ENCODE peak calls at places on chromosomes 12 and 14, in nine cellular contexts. Q, J, F, D, H, K, R, C and U are unnamed samples.

GRCh38 chr14:32711103-32711680 is 227.5 kb upstream of the NPAS3 start:
- DNase-seq in C (no peak), F (peak), D (peak), R (no peak), H (peak), K (peak), J (no peak), Q (peak), U (no peak)

GRCh38 chr12:104669851-104670337 is 213.1 kb downstream of the CHST11 start:
- DNase-seq in D (peak), K (peak), R (no peak), F (peak), H (no peak), C (no peak), J (peak), Q (peak), U (peak)

GRCh38 chr12:46110220-46110700 is 119.9 kb upstream of the SCAF11 start:
- DNase-seq in D (no peak), R (no peak), H (no peak), Q (no peak), F (no peak), C (no peak), J (peak), K (no peak), U (peak)

GRCh38 chr14:44149597-44149996 is 357.5 kb downstream of the FSCB start:
- DNase-seq in F (peak), Q (peak), H (peak), C (no peak), K (no peak), J (no peak), R (no peak), D (peak), U (no peak)

GRCh38 chr14:65502676-65503124 is 90.2 kb downstream of the FUT8 start:
- DNase-seq in C (no peak), D (peak), H (no peak), K (peak), F (peak), R (peak), Q (peak), J (no peak), U (no peak)

GRCh38 chr14:32259368-32260013 is 56.4 kb upstream of the RNU6-8 start:
- DNase-seq in R (peak), H (no peak), K (peak), Q (peak), J (no peak), C (no peak), D (peak), F (peak), U (no peak)

GRCh38 chr12:105436636-105437035 is 106.1 kb downstream of the C12orf75 start:
- DNase-seq in K (no peak), H (no peak), R (no peak), J (no peak), C (no peak), Q (no peak), D (no peak), F (no peak), U (no peak)

GRCh38 chr14:64764641-64765520 is 60.7 kb downstream of the PLEKHG3 start:
- DNase-seq in C (no peak), J (peak), F (peak), K (peak), H (peak), R (peak), D (peak), Q (no peak), U (peak)

GRCh38 chr12:121465921-121466799 is 66.2 kb downstream of the RNF34 start:
- DNase-seq in C (no peak), D (peak), F (peak), R (no peak), Q (peak), J (peak), H (peak), K (no peak), U (peak)

GRCh38 chr14:95533391-95533821 is 1.4 kb upstream of the GLRX5 start:
- DNase-seq in K (peak), Q (no peak), F (peak), D (peak), C (no peak), H (no peak), J (no peak), R (no peak), U (no peak)

GRCh38 chr12:13539051-13539450 is 342.5 kb downstream of the EMP1 start:
- DNase-seq in R (no peak), Q (no peak), C (no peak), J (no peak), D (no peak), H (no peak), K (no peak), F (no peak), U (no peak)

GRCh38 chr12:82838827-82839226 is 152.1 kb downstream of the TMTC2 start:
- DNase-seq in F (no peak), C (no peak), K (peak), Q (no peak), H (no peak), D (no peak), R (no peak), J (no peak), U (no peak)

DNA sequence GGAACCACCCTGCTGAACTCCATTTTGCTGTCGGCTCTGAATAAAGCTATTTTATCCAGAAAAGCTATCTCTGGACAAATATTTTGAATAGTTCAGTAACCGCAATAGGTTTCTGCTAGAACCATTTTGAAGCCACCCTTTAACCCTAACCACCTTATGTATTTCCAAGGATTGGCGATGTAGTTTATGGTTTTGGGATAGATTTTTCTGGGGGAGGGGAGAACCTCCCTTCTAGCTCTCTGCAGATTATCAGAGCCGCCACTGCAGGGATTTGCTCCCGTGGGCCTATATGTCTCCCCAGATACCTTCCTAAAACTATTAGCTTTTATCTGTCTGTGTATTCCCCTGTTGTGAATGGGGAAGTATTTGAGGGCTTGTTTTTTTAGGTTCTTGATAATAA is 1.8 kb upstream of the TUBA1B start:
- DNase-seq in C (no peak), Q (no peak), J (no peak), F (no peak), D (no peak), K (peak), H (no peak), R (no peak), U (no peak)
- TF ChIP-seq CTCF in C (no peak), Q (no peak), J (no peak), F (no peak), D (no peak), K (no peak), H (no peak), R (no peak), U (no peak)

GRCh38 chr14:93337143-93337753 is 4.4 kb upstream of the BTBD7 start:
- DNase-seq in H (no peak), D (no peak), R (no peak), C (no peak), F (no peak), Q (no peak), K (no peak), J (no peak), U (no peak)
- TF ChIP-seq CTCF in H (no peak), D (no peak), R (no peak), C (no peak), F (no peak), Q (no peak), K (no peak), J (no peak), U (no peak)

DNA sequence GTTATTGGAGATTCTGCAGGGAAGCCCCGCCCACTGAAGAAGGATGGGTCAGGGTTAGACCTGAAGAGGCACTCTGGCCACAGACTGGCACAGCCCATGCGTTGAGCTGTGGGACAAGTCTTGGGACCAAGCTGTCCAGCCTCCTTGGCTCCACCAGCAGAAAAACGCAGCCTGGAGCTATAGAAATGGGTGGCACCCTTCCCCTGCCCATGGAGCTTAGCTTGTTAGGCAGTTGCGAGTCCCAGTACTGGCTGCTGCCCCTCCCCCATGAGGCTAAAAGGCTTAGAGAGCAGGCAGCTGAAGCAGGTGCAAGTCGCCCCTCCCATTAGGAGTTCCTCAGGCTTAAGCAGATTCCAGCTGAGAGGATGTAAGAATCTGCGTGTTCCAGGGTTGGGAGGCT is 1124.0 kb upstream of the TMEM132C start:
- DNase-seq in F (no peak), R (no peak), Q (no peak), J (no peak), C (no peak), D (no peak), H (no peak), K (no peak), U (no peak)
- TF ChIP-seq CTCF in F (no peak), R (no peak), Q (no peak), J (no peak), C (no peak), D (no peak), H (no peak), K (no peak), U (no peak)

DNA sequence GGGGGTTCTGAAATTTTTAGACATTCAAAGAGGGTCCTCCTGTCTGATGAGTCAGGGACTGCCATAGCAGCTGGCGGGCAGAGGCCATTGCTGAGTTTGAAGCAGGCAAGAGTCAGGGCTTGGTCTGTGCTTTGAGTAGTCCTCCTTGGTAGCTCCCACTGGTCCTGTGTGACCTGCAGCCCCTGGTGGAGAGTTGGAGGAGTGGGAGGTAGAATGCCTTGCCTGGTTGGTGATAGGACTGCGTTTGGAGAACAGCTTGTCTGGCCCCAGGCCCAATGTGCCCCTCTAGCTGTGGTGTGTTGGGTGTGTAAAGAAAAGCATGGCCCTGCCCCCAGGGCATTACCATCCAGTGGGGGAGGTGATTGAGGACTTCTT is 116.7 kb downstream of the BEGAIN start:
- DNase-seq in F (no peak), R (no peak), J (no peak), D (no peak), Q (no peak), K (no peak), C (no peak), H (no peak), U (no peak)
- TF ChIP-seq CTCF in F (no peak), R (peak), J (no peak), D (no peak), Q (no peak), K (no peak), C (no peak), H (no peak), U (no peak)

GRCh38 chr12:103586132-103586531 is 941 bp upstream of the STAB2 start:
- DNase-seq in C (no peak), K (peak), J (no peak), Q (no peak), R (no peak), H (no peak), F (no peak), D (peak), U (no peak)
- TF ChIP-seq CTCF in C (no peak), K (peak), J (no peak), Q (peak), R (no peak), H (no peak), F (no peak), D (peak), U (no peak)